ENCODE peak calls at places on chromosomes 1 and 21, in nine cellular contexts. K is IMR-90; V is psoas muscle; I is SJSA1; S is tibial nerve; C is DND-41; D is effector memory CD4-positive, alpha-beta T cell; H is naive thymus-derived CD4-positive, alpha-beta T cell; B is HCT116. Y is an unnamed sample. For H3K4me1, the result is how much of the 10 kb centered on the place peaks cover.

GRCh38 chr1:235030919-235031596 is 97.6 kb downstream of the TOMM20 start:
- DNase-seq in K (no peak), V (no peak), I (no peak), S (no peak), C (no peak), D (no peak), H (no peak), B (no peak), Y (no peak)

GRCh38 chr1:201190005-201190404 is 619 bp upstream of the IGFN1 start:
- DNase-seq in K (no peak), V (no peak), I (no peak), S (no peak), C (no peak), D (no peak), H (no peak), B (no peak), Y (no peak)

GRCh38 chr1:227416156-227416865 is 98.0 kb upstream of the CDC42BPA start:
- DNase-seq in K (peak), V (no peak), I (no peak), S (no peak), C (no peak), D (no peak), H (no peak), B (no peak), Y (no peak)

GRCh38 chr1:8283058-8283884 is 34.6 kb upstream of the SLC45A1 start:
- DNase-seq in K (no peak), V (no peak), I (no peak), S (no peak), C (no peak), D (no peak), H (no peak), B (no peak), Y (no peak)

GRCh38 chr21:35015435-35016024 is 33.6 kb downstream of the RUNX1 start:
- DNase-seq in K (no peak), V (no peak), I (no peak), S (no peak), C (no peak), D (no peak), H (peak), B (no peak), Y (no peak)

GRCh38 chr1:59994302-59995198 is 68.0 kb upstream of the CYP2J2 start:
- DNase-seq in K (no peak), V (no peak), I (no peak), S (peak), C (no peak), D (no peak), H (no peak), B (no peak), Y (no peak)

GRCh38 chr1:197145451-197146029 is 929 bp downstream of the ASPM start:
- DNase-seq in K (no peak), V (no peak), I (no peak), S (no peak), C (no peak), D (no peak), H (peak), B (no peak), Y (no peak)

GRCh38 chr1:201501812-201502510 is 5.0 kb downstream of the CSRP1 start:
- DNase-seq in K (no peak), V (no peak), I (no peak), S (no peak), C (no peak), D (no peak), H (no peak), B (no peak), Y (no peak)

GRCh38 chr1:111214884-111215283 is 12.6 kb upstream of the CHI3L2 start:
- DNase-seq in K (no peak), V (no peak), I (no peak), S (no peak), C (peak), D (no peak), H (peak), B (no peak), Y (no peak)

GRCh38 chr1:89821322-89822108 is 683 bp downstream of the LRRC8D start:
- DNase-seq in K (peak), V (peak), I (no peak), S (no peak), C (peak), D (peak), H (peak), B (no peak), Y (peak)

GRCh38 chr1:89262643-89263042 is 10.0 kb downstream of the GBP5 start:
- DNase-seq in K (peak), V (no peak), I (no peak), S (no peak), C (no peak), D (no peak), H (no peak), B (no peak), Y (no peak)

GRCh38 chr1:180136311-180136967 is 18.2 kb upstream of the QSOX1 start:
- DNase-seq in K (peak), V (no peak), I (no peak), S (no peak), C (no peak), D (no peak), H (no peak), B (no peak), Y (no peak)

GRCh38 chr1:229107302-229107815 is 163.6 kb upstream of the RAB4A start:
- DNase-seq in K (no peak), V (no peak), I (no peak), S (no peak), C (no peak), D (no peak), H (no peak), B (no peak), Y (no peak)

GRCh38 chr1:184050631-184051030 is 899 bp upstream of the TSEN15 start:
- DNase-seq in K (no peak), V (no peak), I (no peak), S (no peak), C (no peak), D (no peak), H (no peak), B (no peak), Y (no peak)

GRCh38 chr1:236336084-236336483 is 54.3 kb upstream of the ERO1B start:
- DNase-seq in K (no peak), V (no peak), I (no peak), S (no peak), C (no peak), D (no peak), H (no peak), B (no peak), Y (no peak)

GRCh38 chr21:46423546-46424061 is 35.1 kb upstream of the DIP2A start:
- DNase-seq in K (no peak), V (no peak), I (no peak), S (no peak), C (peak), D (no peak), H (peak), B (no peak), Y (no peak)

GRCh38 chr1:203286161-203286984 is 18.9 kb upstream of the BTG2 start:
- DNase-seq in K (no peak), V (no peak), I (no peak), S (no peak), C (no peak), D (no peak), H (no peak), B (no peak), Y (no peak)

GRCh38 chr1:34320081-34320480 is 143.4 kb downstream of the C1orf94 start:
- DNase-seq in K (no peak), V (no peak), I (no peak), S (no peak), C (no peak), D (no peak), H (no peak), B (no peak), Y (no peak)

GRCh38 chr1:204366759-204367158 is 7.0 kb upstream of the PLEKHA6 start:
- DNase-seq in K (no peak), V (no peak), I (no peak), S (no peak), C (peak), D (no peak), H (no peak), B (no peak), Y (no peak)

GRCh38 chr1:113217447-113218208 is 144.6 kb downstream of the LRIG2 start:
- DNase-seq in K (no peak), V (no peak), I (no peak), S (no peak), C (no peak), D (no peak), H (no peak), B (no peak), Y (no peak)

GRCh38 chr1:236172041-236172579 is 29.8 kb downstream of the GPR137B start:
- DNase-seq in K (no peak), V (no peak), I (no peak), S (no peak), C (no peak), D (no peak), H (no peak), B (no peak), Y (no peak)

GRCh38 chr1:74679811-74680210 is 6.2 kb upstream of the ERICH3 start:
- DNase-seq in K (no peak), V (no peak), I (no peak), S (no peak), C (no peak), D (no peak), H (no peak), B (no peak), Y (no peak)

GRCh38 chr1:46983825-46984586 is 39.5 kb upstream of the CYP4X1 start:
- DNase-seq in K (no peak), V (no peak), I (no peak), S (no peak), C (no peak), D (no peak), H (no peak), B (no peak), Y (no peak)

GRCh38 chr21:44399955-44400790 is 46.8 kb downstream of the TRPM2 start:
- DNase-seq in K (no peak), V (no peak), I (no peak), S (no peak), C (no peak), D (no peak), H (no peak), B (no peak), Y (no peak)

GRCh38 chr1:173301507-173301906 is 94.4 kb upstream of the TNFSF4 start:
- DNase-seq in K (no peak), V (no peak), I (no peak), S (no peak), C (no peak), D (no peak), H (no peak), B (no peak), Y (no peak)

GRCh38 chr1:180881806-180882509 is 30.7 kb upstream of the KIAA1614 start:
- DNase-seq in K (peak), V (no peak), I (no peak), S (no peak), C (no peak), D (no peak), H (peak), B (peak), Y (no peak)

GRCh38 chr1:2972011-2972878 is 49.0 kb upstream of the ACTRT2 start:
- DNase-seq in K (no peak), V (no peak), I (peak), S (no peak), C (no peak), D (no peak), H (no peak), B (no peak), Y (no peak)

GRCh38 chr1:185929759-185930158 is 195.6 kb downstream of the HMCN1 start:
- DNase-seq in K (peak), V (no peak), I (no peak), S (no peak), C (no peak), D (no peak), H (no peak), B (no peak), Y (no peak)

GRCh38 chr1:167332503-167332902 is 111.8 kb downstream of the POU2F1 start:
- DNase-seq in K (peak), V (no peak), I (no peak), S (no peak), C (no peak), D (no peak), H (no peak), B (no peak), Y (no peak)

GRCh38 chr1:223500560-223501425 is 107.6 kb downstream of the CCDC185 start:
- DNase-seq in K (peak), V (no peak), I (peak), S (no peak), C (no peak), D (no peak), H (no peak), B (peak), Y (no peak)

GRCh38 chr21:43902441-43902840 is 37.4 kb downstream of the AGPAT3 start:
- DNase-seq in K (peak), V (no peak), I (no peak), S (no peak), C (no peak), D (no peak), H (no peak), B (no peak), Y (no peak)

GRCh38 chr1:228226956-228227791 is 19.3 kb downstream of the OBSCN start:
- DNase-seq in K (peak), V (no peak), I (peak), S (no peak), C (no peak), D (no peak), H (no peak), B (no peak), Y (no peak)

GRCh38 chr1:12448746-12449177 is 169.2 kb downstream of the DHRS3 start:
- DNase-seq in K (peak), V (no peak), I (no peak), S (peak), C (no peak), D (no peak), H (no peak), B (no peak), Y (no peak)

GRCh38 chr1:72282271-72282656 is at the start of gene NEGR1:
- DNase-seq in K (peak), V (peak), I (peak), S (peak), C (peak), D (no peak), H (no peak), B (no peak), Y (no peak)

GRCh38 chr21:38913120-38913975 is 107.6 kb downstream of the ETS2 start:
- DNase-seq in K (peak), V (peak), I (peak), S (peak), C (no peak), D (no peak), H (peak), B (peak), Y (no peak)

GRCh38 chr1:212858461-212859265 is 588 bp downstream of the FLVCR1 start:
- DNase-seq in K (peak), V (no peak), I (peak), S (peak), C (no peak), D (no peak), H (peak), B (no peak), Y (peak)

DNA sequence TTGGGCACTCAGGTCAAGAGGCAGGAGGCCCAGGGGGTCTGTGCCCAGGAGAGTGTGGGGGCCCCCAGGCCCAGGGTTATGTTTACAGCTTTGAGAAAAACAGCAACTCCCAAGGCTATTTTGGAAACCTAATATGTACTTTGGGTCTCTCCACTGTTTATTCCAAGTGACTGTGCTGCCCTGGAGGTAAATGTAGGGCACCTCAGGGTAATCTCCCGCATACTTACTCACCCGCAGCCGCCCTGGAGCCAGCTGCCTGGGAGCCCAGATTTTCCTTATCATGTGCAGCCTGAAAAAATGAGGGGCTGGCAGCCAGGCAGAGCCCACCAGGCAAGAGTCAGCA is 20.0 kb downstream of the IFFO2 start:
- DNase-seq in K (no peak), V (no peak), I (no peak), S (no peak), C (no peak), D (no peak), H (no peak), B (no peak), Y (no peak)
- H3K4me1 ChIP-seq in K (under half), V (under half), I (under half), S (under half), C (under half), D (half or more), H (half or more), B (under half), Y (half or more)

GRCh38 chr1:26748351-26748750 is 39.4 kb upstream of the PIGV start:
- DNase-seq in K (no peak), V (no peak), I (no peak), S (no peak), C (no peak), D (no peak), H (no peak), B (no peak), Y (no peak)

GRCh38 chr1:26749458-26749857 is 38.3 kb upstream of the PIGV start:
- DNase-seq in K (no peak), V (no peak), I (no peak), S (no peak), C (no peak), D (no peak), H (no peak), B (no peak), Y (no peak)

GRCh38 chr1:26745191-26745590 is 42.6 kb upstream of the PIGV start:
- DNase-seq in K (peak), V (no peak), I (no peak), S (no peak), C (no peak), D (no peak), H (no peak), B (no peak), Y (no peak)

GRCh38 chr1:26744075-26744958 is 43.4 kb upstream of the PIGV start:
- DNase-seq in K (peak), V (peak), I (peak), S (peak), C (peak), D (peak), H (peak), B (peak), Y (peak)

GRCh38 chr1:26747048-26747447 is 40.7 kb upstream of the PIGV start:
- DNase-seq in K (no peak), V (no peak), I (no peak), S (no peak), C (no peak), D (no peak), H (no peak), B (no peak), Y (no peak)
- H3K4me1 ChIP-seq in K (under half), V (half or more), I (under half), S (under half), C (under half), D (half or more), H (under half), B (under half), Y (half or more)

GRCh38 chr1:23554481-23555224 is 4.6 kb downstream of the ID3 start:
- DNase-seq in K (peak), V (peak), I (peak), S (peak), C (peak), D (peak), H (peak), B (peak), Y (peak)

GRCh38 chr1:23553206-23553895 is 6.0 kb downstream of the ID3 start:
- DNase-seq in K (no peak), V (no peak), I (no peak), S (no peak), C (no peak), D (no peak), H (no peak), B (no peak), Y (no peak)

GRCh38 chr1:23555949-23556640 is 3.2 kb downstream of the ID3 start:
- DNase-seq in K (peak), V (peak), I (peak), S (no peak), C (no peak), D (no peak), H (peak), B (peak), Y (no peak)

GRCh38 chr1:23555225-23555801 is 4.0 kb downstream of the ID3 start:
- DNase-seq in K (peak), V (no peak), I (no peak), S (no peak), C (no peak), D (no peak), H (no peak), B (no peak), Y (no peak)

DNA sequence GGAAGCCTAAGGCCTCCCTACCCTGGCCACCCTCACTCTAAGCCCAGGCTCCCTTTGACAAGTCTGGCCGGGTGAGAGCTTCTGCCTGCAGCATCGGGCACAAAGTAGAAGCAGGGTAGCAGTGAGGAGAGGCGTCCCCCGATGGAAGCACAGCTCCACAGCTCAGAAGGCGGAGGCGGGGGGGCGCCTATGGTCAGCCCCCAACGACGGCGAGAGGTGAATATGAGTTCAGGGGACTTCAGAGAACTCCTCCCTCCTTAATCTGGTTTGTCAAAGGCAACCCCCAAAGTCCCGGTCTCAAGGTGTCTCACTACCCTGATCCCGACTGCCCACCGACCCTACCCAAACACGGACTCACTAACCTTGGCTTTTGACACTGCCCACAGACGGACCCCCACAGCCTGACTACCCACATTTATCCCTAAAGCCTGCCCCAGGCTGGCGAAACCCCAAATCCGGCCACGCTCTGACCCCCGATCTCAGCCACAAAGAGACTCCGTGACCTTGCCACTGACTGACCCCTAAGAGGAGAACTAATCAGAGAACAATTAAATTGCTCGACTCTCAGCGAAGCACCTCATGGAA is 5.3 kb downstream of the ID3 start:
- DNase-seq in K (no peak), V (no peak), I (no peak), S (no peak), C (peak), D (no peak), H (no peak), B (no peak), Y (no peak)
- H3K4me1 ChIP-seq in K (under half), V (under half), I (under half), S (under half), C (under half), D (under half), H (under half), B (under half), Y (under half)

GRCh38 chr1:153790282-153790995 is 15.2 kb downstream of the SLC27A3 start:
- DNase-seq in K (peak), V (peak), I (no peak), S (peak), C (no peak), D (no peak), H (no peak), B (no peak), Y (no peak)

GRCh38 chr1:153791856-153792253 is 16.6 kb downstream of the SLC27A3 start:
- DNase-seq in K (peak), V (peak), I (no peak), S (no peak), C (no peak), D (no peak), H (no peak), B (no peak), Y (no peak)

GRCh38 chr1:153789478-153790148 is 14.4 kb downstream of the SLC27A3 start:
- DNase-seq in K (no peak), V (peak), I (no peak), S (no peak), C (peak), D (no peak), H (no peak), B (no peak), Y (peak)

GRCh38 chr1:153792631-153793041 is 17.4 kb downstream of the SLC27A3 start:
- DNase-seq in K (no peak), V (peak), I (no peak), S (no peak), C (no peak), D (no peak), H (no peak), B (no peak), Y (no peak)

DNA sequence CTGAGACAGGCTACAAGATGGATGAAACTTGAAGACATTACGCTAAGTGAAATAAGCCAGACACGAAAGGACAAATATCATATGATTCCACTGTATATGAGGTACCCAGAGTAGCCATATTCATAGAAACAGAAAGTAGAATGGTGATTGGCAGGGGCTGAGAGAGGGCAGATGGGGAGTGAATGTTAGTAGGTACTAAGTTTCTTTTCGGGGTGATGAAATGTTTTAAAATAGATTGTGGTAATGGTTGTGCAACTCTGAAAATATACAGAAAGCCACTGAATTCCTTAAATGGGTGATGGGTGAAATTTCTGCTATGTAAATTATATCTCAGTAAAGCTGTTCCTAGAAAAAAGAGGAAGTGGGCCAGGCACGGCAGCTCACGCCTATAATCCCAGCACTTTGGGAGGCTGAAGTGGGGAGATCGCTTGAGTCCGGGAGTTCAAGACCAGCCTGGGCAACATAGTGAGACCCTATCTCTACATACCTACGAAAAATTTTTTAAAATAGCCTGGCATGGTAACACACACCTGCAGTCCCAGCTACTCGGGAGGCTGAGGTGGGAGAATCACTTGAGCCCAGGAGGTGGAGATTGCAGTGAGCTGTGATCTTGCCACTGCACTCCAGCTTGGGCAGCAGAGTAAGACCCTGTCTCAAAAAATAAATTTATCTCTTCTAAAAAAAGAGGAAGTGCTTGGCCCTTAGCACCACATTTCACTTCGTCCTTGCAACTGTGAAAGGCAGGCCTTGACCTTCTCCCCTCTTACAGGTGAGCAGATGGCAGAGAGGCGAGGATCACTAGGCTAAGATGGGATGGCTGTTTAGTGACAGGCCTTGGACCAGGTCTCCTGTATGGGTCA is 16.0 kb downstream of the SLC27A3 start:
- DNase-seq in K (peak), V (peak), I (no peak), S (no peak), C (no peak), D (no peak), H (no peak), B (no peak), Y (no peak)
- H3K4me1 ChIP-seq in K (under half), V (under half), I (under half), S (under half), C (under half), D (under half), H (under half), B (under half), Y (under half)

Y was measured in CD8-positive, alpha-beta T cell.